ENCODE peak calls at places on chromosomes 6 and 20, in four cellular contexts. One of them, this sample, is unnamed.

GRCh38 chr20:43508604-43509040 is 1.1 kb downstream of the L3MBTL1 start:
- DNase-seq in SK-N-SH: peak; percentile 43
- DNase-seq in HepG2: no peak
- DNase-seq in GM12878: no peak
- DNase-seq in this sample: peak; percentile 45

GRCh38 chr6:132995432-132995831 is 181.1 kb downstream of the RPS12 start:
- DNase-seq in SK-N-SH: no peak
- DNase-seq in HepG2: no peak
- DNase-seq in GM12878: no peak
- DNase-seq in this sample: no peak

GRCh38 chr20:6055161-6055783 is 1.4 kb upstream of the LRRN4 start:
- DNase-seq in SK-N-SH: peak; percentile 48
- DNase-seq in HepG2: no peak
- DNase-seq in GM12878: no peak
- DNase-seq in this sample: no peak

GRCh38 chr6:16472349-16473069 is 234.1 kb downstream of the GMPR start:
- DNase-seq in SK-N-SH: no peak
- DNase-seq in HepG2: peak; percentile 35
- DNase-seq in GM12878: no peak
- DNase-seq in this sample: no peak

GRCh38 chr20:59148713-59149493 is 14.7 kb upstream of the ZNF831 start:
- DNase-seq in SK-N-SH: no peak
- DNase-seq in HepG2: no peak
- DNase-seq in GM12878: no peak
- DNase-seq in this sample: no peak

GRCh38 chr20:17808357-17808756 is 108.6 kb downstream of the BANF2 start:
- DNase-seq in SK-N-SH: peak; percentile 54
- DNase-seq in HepG2: peak; percentile 42
- DNase-seq in GM12878: no peak
- DNase-seq in this sample: no peak

GRCh38 chr6:41694815-41695536 is 40.4 kb downstream of the TFEB start:
- DNase-seq in SK-N-SH: no peak
- DNase-seq in HepG2: no peak
- DNase-seq in GM12878: no peak
- DNase-seq in this sample: no peak

GRCh38 chr6:108179741-108180140 is 13.9 kb downstream of the NR2E1 start:
- DNase-seq in SK-N-SH: no peak
- DNase-seq in HepG2: no peak
- DNase-seq in GM12878: no peak
- DNase-seq in this sample: no peak

GRCh38 chr6:126188271-126188909 is 151.5 kb upstream of the CENPW start:
- DNase-seq in SK-N-SH: no peak
- DNase-seq in HepG2: peak; percentile 7
- DNase-seq in GM12878: no peak
- DNase-seq in this sample: peak; percentile 6

GRCh38 chr20:49865559-49865958 is 49.8 kb downstream of the SPATA2 start:
- DNase-seq in SK-N-SH: no peak
- DNase-seq in HepG2: no peak
- DNase-seq in GM12878: no peak
- DNase-seq in this sample: no peak

GRCh38 chr6:42896178-42896719 is 16.8 kb downstream of the RPL7L1 start:
- DNase-seq in SK-N-SH: no peak
- DNase-seq in HepG2: no peak
- DNase-seq in GM12878: no peak
- DNase-seq in this sample: no peak

GRCh38 chr6:142938510-142938909 is 6.5 kb downstream of the HIVEP2 start:
- DNase-seq in SK-N-SH: no peak
- DNase-seq in HepG2: no peak
- DNase-seq in GM12878: no peak
- DNase-seq in this sample: no peak

GRCh38 chr6:118679293-118679692 is 27.9 kb upstream of the CEP85L start:
- DNase-seq in SK-N-SH: no peak
- DNase-seq in HepG2: no peak
- DNase-seq in GM12878: no peak
- DNase-seq in this sample: no peak

GRCh38 chr6:88869263-88870023 is 94.0 kb downstream of the RNGTT start:
- DNase-seq in SK-N-SH: no peak
- DNase-seq in HepG2: no peak
- DNase-seq in GM12878: no peak
- DNase-seq in this sample: no peak

GRCh38 chr20:61490721-61491120 is 238.7 kb downstream of the CDH4 start:
- DNase-seq in SK-N-SH: no peak
- DNase-seq in HepG2: no peak
- DNase-seq in GM12878: no peak
- DNase-seq in this sample: no peak

GRCh38 chr6:168285456-168285855 is 34.1 kb downstream of the DACT2 start:
- DNase-seq in SK-N-SH: no peak
- DNase-seq in HepG2: no peak
- DNase-seq in GM12878: no peak
- DNase-seq in this sample: no peak

GRCh38 chr6:98828991-98829411 is 5.4 kb upstream of the POU3F2 start:
- DNase-seq in SK-N-SH: no peak
- DNase-seq in HepG2: no peak
- DNase-seq in GM12878: no peak
- DNase-seq in this sample: no peak

GRCh38 chr20:33650111-33650752 is 11.9 kb upstream of the C20orf144 start:
- DNase-seq in SK-N-SH: peak; percentile 34
- DNase-seq in HepG2: no peak
- DNase-seq in GM12878: no peak
- DNase-seq in this sample: no peak

GRCh38 chr6:62283828-62284411 is 2.1 kb downstream of the KHDRBS2 start:
- DNase-seq in SK-N-SH: peak; percentile 23
- DNase-seq in HepG2: peak; percentile 50
- DNase-seq in GM12878: no peak
- DNase-seq in this sample: peak; percentile 0

GRCh38 chr6:158654960-158655485 is 5.2 kb downstream of the SYTL3 start:
- DNase-seq in SK-N-SH: no peak
- DNase-seq in HepG2: no peak
- DNase-seq in GM12878: no peak
- DNase-seq in this sample: no peak

GRCh38 chr20:58888521-58889333 is 36.2 kb downstream of the GNAS start:
- DNase-seq in SK-N-SH: peak; percentile 87
- DNase-seq in HepG2: peak; percentile 76
- DNase-seq in GM12878: no peak
- DNase-seq in this sample: no peak

GRCh38 chr6:41824571-41825569 is 37.4 kb downstream of the TOMM6 start:
- DNase-seq in SK-N-SH: no peak
- DNase-seq in HepG2: no peak
- DNase-seq in GM12878: no peak
- DNase-seq in this sample: peak; percentile 28

GRCh38 chr6:30042476-30042875 is 18.6 kb upstream of the POLR1H start:
- DNase-seq in SK-N-SH: no peak
- DNase-seq in HepG2: no peak
- DNase-seq in GM12878: no peak
- DNase-seq in this sample: no peak

GRCh38 chr20:41428285-41428684 is 61.7 kb upstream of the EMILIN3 start:
- DNase-seq in SK-N-SH: no peak
- DNase-seq in HepG2: peak; percentile 87
- DNase-seq in GM12878: no peak
- DNase-seq in this sample: peak; percentile 22

GRCh38 chr6:82832811-82833210 is 232.8 kb downstream of the UBE3D start:
- DNase-seq in SK-N-SH: no peak
- DNase-seq in HepG2: no peak
- DNase-seq in GM12878: no peak
- DNase-seq in this sample: no peak

GRCh38 chr6:30207619-30208295 is 5.4 kb downstream of the TRIM26 start:
- DNase-seq in SK-N-SH: no peak
- DNase-seq in HepG2: no peak
- DNase-seq in GM12878: no peak
- DNase-seq in this sample: no peak

GRCh38 chr20:59807909-59808728 is 125.3 kb downstream of the SYCP2 start:
- DNase-seq in SK-N-SH: peak; percentile 6
- DNase-seq in HepG2: no peak
- DNase-seq in GM12878: no peak
- DNase-seq in this sample: no peak

GRCh38 chr20:59300341-59301081 is at the start of gene EDN3:
- DNase-seq in SK-N-SH: peak; percentile 44
- DNase-seq in HepG2: no peak
- DNase-seq in GM12878: no peak
- DNase-seq in this sample: no peak

GRCh38 chr6:25872804-25873203 is 1.2 kb downstream of the SLC17A3 start:
- DNase-seq in SK-N-SH: no peak
- DNase-seq in HepG2: no peak
- DNase-seq in GM12878: no peak
- DNase-seq in this sample: no peak

GRCh38 chr6:43714311-43715055 is 26.9 kb upstream of the MRPS18A start:
- DNase-seq in SK-N-SH: peak; percentile 81
- DNase-seq in HepG2: peak; percentile 54
- DNase-seq in GM12878: no peak
- DNase-seq in this sample: no peak

GRCh38 chr20:6509375-6509774 is 258.1 kb upstream of the BMP2 start:
- DNase-seq in SK-N-SH: no peak
- DNase-seq in HepG2: no peak
- DNase-seq in GM12878: no peak
- DNase-seq in this sample: no peak

GRCh38 chr6:87182940-87183339 is 27.6 kb downstream of the ZNF292 start:
- DNase-seq in SK-N-SH: no peak
- DNase-seq in HepG2: no peak
- DNase-seq in GM12878: no peak
- DNase-seq in this sample: no peak

GRCh38 chr6:87182321-87182720 is 27.0 kb downstream of the ZNF292 start:
- DNase-seq in SK-N-SH: no peak
- DNase-seq in HepG2: no peak
- DNase-seq in GM12878: peak; percentile 47
- DNase-seq in this sample: no peak

GRCh38 chr6:87183687-87184086 is 28.3 kb downstream of the ZNF292 start:
- DNase-seq in SK-N-SH: no peak
- DNase-seq in HepG2: no peak
- DNase-seq in GM12878: no peak
- DNase-seq in this sample: no peak

GRCh38 chr6:87181903-87182302 is 26.5 kb downstream of the ZNF292 start:
- DNase-seq in SK-N-SH: no peak
- DNase-seq in HepG2: no peak
- DNase-seq in GM12878: no peak
- DNase-seq in this sample: no peak

DNA sequence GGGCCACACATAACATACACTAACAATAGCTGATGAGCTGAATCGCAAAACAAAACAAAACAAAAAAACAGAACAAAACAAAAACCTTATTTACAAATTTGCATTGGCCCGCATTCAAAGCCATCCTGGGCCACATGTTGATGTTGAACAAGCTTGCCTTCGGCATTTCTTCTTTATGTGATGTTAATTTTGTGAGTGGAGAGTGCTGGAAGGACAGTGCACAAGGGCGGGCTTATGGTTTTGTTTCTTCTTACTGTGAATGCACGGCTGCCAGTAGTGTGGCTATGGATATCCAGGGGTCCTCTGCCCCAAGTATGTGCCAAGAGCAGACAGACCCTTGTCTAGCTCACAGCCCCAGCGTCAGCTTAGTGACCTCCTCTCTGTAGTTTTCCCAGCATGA is 24.7 kb downstream of the ZNF292 start:
- DNase-seq in SK-N-SH: no peak
- DNase-seq in HepG2: no peak
- DNase-seq in GM12878: no peak
- DNase-seq in this sample: no peak
- TF ChIP-seq PBX3 in SK-N-SH: no peak
- TF ChIP-seq PBX3 in HepG2: no peak
- TF ChIP-seq PBX3 in GM12878: no peak
- TF ChIP-seq PBX3 in this sample: no peak

GRCh38 chr6:7215140-7215539 is 97.9 kb downstream of the SSR1 start:
- DNase-seq in SK-N-SH: no peak
- DNase-seq in HepG2: peak; percentile 46
- DNase-seq in GM12878: no peak
- DNase-seq in this sample: no peak

GRCh38 chr6:7215798-7216231 is 97.2 kb downstream of the SSR1 start:
- DNase-seq in SK-N-SH: no peak
- DNase-seq in HepG2: no peak
- DNase-seq in GM12878: no peak
- DNase-seq in this sample: no peak

GRCh38 chr6:7216941-7217621 is 95.9 kb downstream of the SSR1 start:
- DNase-seq in SK-N-SH: no peak
- DNase-seq in HepG2: no peak
- DNase-seq in GM12878: no peak
- DNase-seq in this sample: no peak

GRCh38 chr6:7219310-7219709 is 93.7 kb downstream of the SSR1 start:
- DNase-seq in SK-N-SH: no peak
- DNase-seq in HepG2: peak; percentile 40
- DNase-seq in GM12878: no peak
- DNase-seq in this sample: no peak

GRCh38 chr6:7218586-7218985 is 94.4 kb downstream of the SSR1 start:
- DNase-seq in SK-N-SH: no peak
- DNase-seq in HepG2: no peak
- DNase-seq in GM12878: no peak
- DNase-seq in this sample: no peak
- TF ChIP-seq PBX3 in SK-N-SH: no peak
- TF ChIP-seq PBX3 in HepG2: no peak
- TF ChIP-seq PBX3 in GM12878: no peak
- TF ChIP-seq PBX3 in this sample: no peak

GRCh38 chr6:111994791-111995190 is 59.1 kb upstream of the CCN6 start:
- DNase-seq in SK-N-SH: no peak
- DNase-seq in HepG2: no peak
- DNase-seq in GM12878: no peak
- DNase-seq in this sample: no peak

GRCh38 chr6:111997078-111997862 is 56.6 kb upstream of the CCN6 start:
- DNase-seq in SK-N-SH: peak; percentile 76
- DNase-seq in HepG2: peak; percentile 71
- DNase-seq in GM12878: no peak
- DNase-seq in this sample: peak; percentile 65

GRCh38 chr6:111996159-111996558 is 57.7 kb upstream of the CCN6 start:
- DNase-seq in SK-N-SH: no peak
- DNase-seq in HepG2: no peak
- DNase-seq in GM12878: no peak
- DNase-seq in this sample: no peak

GRCh38 chr6:111995409-111995808 is 58.5 kb upstream of the CCN6 start:
- DNase-seq in SK-N-SH: no peak
- DNase-seq in HepG2: no peak
- DNase-seq in GM12878: no peak
- DNase-seq in this sample: no peak

GRCh38 chr6:111997863-111998191 is 56.1 kb upstream of the CCN6 start:
- DNase-seq in SK-N-SH: no peak
- DNase-seq in HepG2: no peak
- DNase-seq in GM12878: no peak
- DNase-seq in this sample: no peak
- TF ChIP-seq PBX3 in SK-N-SH: no peak
- TF ChIP-seq PBX3 in HepG2: no peak
- TF ChIP-seq PBX3 in GM12878: no peak
- TF ChIP-seq PBX3 in this sample: no peak

DNA sequence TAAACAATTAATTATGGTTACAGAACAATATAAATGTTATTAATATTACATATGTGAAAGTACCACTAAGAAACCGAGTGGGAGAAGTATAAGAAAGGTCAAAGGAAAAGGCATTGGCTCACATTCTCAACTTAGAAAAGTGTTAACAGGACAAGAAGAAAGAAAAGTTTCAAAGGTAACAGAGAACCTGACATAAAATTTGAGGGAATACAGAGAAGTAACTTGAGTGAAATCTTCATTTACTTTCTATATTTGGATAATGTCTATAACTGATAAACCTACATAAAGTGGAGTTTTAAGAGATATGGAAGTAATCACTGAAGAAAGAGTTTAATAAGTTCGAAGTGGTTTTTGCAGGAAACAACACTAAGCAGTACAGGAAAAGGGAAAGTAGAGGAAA is 30.1 kb downstream of the REPS1 start:
- DNase-seq in SK-N-SH: no peak
- DNase-seq in HepG2: no peak
- DNase-seq in GM12878: no peak
- DNase-seq in this sample: no peak
- TF ChIP-seq PBX3 in SK-N-SH: no peak
- TF ChIP-seq PBX3 in HepG2: no peak
- TF ChIP-seq PBX3 in GM12878: no peak
- TF ChIP-seq PBX3 in this sample: no peak